ENCODE peak calls at places on chromosomes 16 and 17, in four cellular contexts. B is heart right ventricle; A is CD8-positive, alpha-beta T cell; I is left lung. D is an unnamed sample.

GRCh38 chr16:79885320-79885719 is 284.8 kb upstream of the MAF start:
- DNase-seq in A (no peak), I (no peak), B (no peak), D (no peak)

GRCh38 chr16:74601131-74601871 is 5.6 kb downstream of the GLG1 start:
- DNase-seq in B (no peak), I (no peak), A (peak), D (peak)

GRCh38 chr16:74596586-74596985 is 10.3 kb downstream of the GLG1 start:
- DNase-seq in B (no peak), I (no peak), A (no peak), D (no peak)

GRCh38 chr17:58020401-58020800 is 13.4 kb upstream of the SRSF1 start:
- DNase-seq in A (no peak), B (no peak), I (no peak), D (no peak)

GRCh38 chr16:49483651-49484451 is 110.2 kb downstream of the C16orf78 start:
- DNase-seq in A (no peak), B (no peak), I (no peak), D (peak)

GRCh38 chr17:14209215-14209614 is 27.4 kb downstream of the CDRT15 start:
- DNase-seq in I (no peak), B (no peak), A (no peak), D (no peak)

GRCh38 chr17:12627776-12628491 is 37.8 kb upstream of the MYOCD start:
- DNase-seq in I (no peak), B (no peak), A (no peak), D (no peak)

GRCh38 chr17:15884731-15885130 is 60.2 kb upstream of the ADORA2B start:
- DNase-seq in I (no peak), A (no peak), B (no peak), D (no peak)

GRCh38 chr17:57342141-57342540 is 85.8 kb downstream of the MSI2 start:
- DNase-seq in I (no peak), A (no peak), B (no peak), D (no peak)

GRCh38 chr17:55830210-55830609 is 79.4 kb downstream of the PCTP start:
- DNase-seq in A (no peak), B (no peak), I (no peak), D (no peak)

GRCh38 chr17:31857920-31858646 is 961 bp downstream of the COPRS start:
- DNase-seq in A (no peak), I (no peak), B (no peak), D (no peak)

GRCh38 chr16:11743308-11744074 is 834 bp upstream of the TXNDC11 start:
- DNase-seq in I (no peak), B (peak), A (no peak), D (peak)

GRCh38 chr16:22732315-22732840 is 81.6 kb upstream of the HS3ST2 start:
- DNase-seq in A (no peak), B (no peak), I (no peak), D (no peak)

GRCh38 chr16:89920723-89921122 is 2.1 kb downstream of the MC1R start:
- DNase-seq in A (no peak), I (no peak), B (no peak), D (peak)

GRCh38 chr16:48210747-48211146 is 33.4 kb upstream of the LONP2 start:
- DNase-seq in I (no peak), A (no peak), B (no peak), D (no peak)

GRCh38 chr16:68658258-68658973 is 13.3 kb downstream of the CDH3 start:
- DNase-seq in I (no peak), B (no peak), A (no peak), D (no peak)

GRCh38 chr17:65156835-65157565 is 19.8 kb downstream of the RGS9 start:
- DNase-seq in A (no peak), B (no peak), I (no peak), D (peak)

GRCh38 chr16:89931964-89932363 is 8.8 kb downstream of the TUBB3 start:
- DNase-seq in B (no peak), A (no peak), I (no peak), D (no peak)

GRCh38 chr17:74211929-74212261 is 1.5 kb upstream of the TTYH2 start:
- DNase-seq in B (no peak), A (no peak), I (no peak), D (no peak)

GRCh38 chr17:79825580-79825921 is 13.7 kb downstream of the CBX4 start:
- DNase-seq in A (no peak), I (no peak), B (no peak), D (no peak)

GRCh38 chr17:68763551-68763950 is 162.4 kb upstream of the FAM20A start:
- DNase-seq in I (no peak), B (no peak), A (no peak), D (no peak)

GRCh38 chr16:72482695-72483094 is 310.7 kb upstream of the PMFBP1 start:
- DNase-seq in I (no peak), B (no peak), A (no peak), D (no peak)

GRCh38 chr16:11914210-11914758 is 1.5 kb downstream of the GSPT1 start:
- DNase-seq in B (no peak), A (no peak), I (no peak), D (no peak)

GRCh38 chr16:70430667-70431536 is 8.0 kb downstream of the ST3GAL2 start:
- DNase-seq in B (peak), I (no peak), A (peak), D (no peak)

GRCh38 chr16:70427786-70428177 is 11.1 kb downstream of the ST3GAL2 start:
- DNase-seq in B (no peak), I (no peak), A (no peak), D (no peak)

GRCh38 chr16:70432304-70432799 is 6.5 kb downstream of the ST3GAL2 start:
- DNase-seq in A (no peak), B (no peak), I (no peak), D (no peak)

GRCh38 chr16:70429888-70430666 is 8.8 kb downstream of the ST3GAL2 start:
- DNase-seq in I (no peak), A (no peak), B (no peak), D (no peak)

GRCh38 chr16:70428178-70428998 is 10.5 kb downstream of the ST3GAL2 start:
- DNase-seq in B (peak), I (peak), A (no peak), D (peak)
- H3K4me3 ChIP-seq in B (peak), I (no peak), A (no peak), D (no peak)

DNA sequence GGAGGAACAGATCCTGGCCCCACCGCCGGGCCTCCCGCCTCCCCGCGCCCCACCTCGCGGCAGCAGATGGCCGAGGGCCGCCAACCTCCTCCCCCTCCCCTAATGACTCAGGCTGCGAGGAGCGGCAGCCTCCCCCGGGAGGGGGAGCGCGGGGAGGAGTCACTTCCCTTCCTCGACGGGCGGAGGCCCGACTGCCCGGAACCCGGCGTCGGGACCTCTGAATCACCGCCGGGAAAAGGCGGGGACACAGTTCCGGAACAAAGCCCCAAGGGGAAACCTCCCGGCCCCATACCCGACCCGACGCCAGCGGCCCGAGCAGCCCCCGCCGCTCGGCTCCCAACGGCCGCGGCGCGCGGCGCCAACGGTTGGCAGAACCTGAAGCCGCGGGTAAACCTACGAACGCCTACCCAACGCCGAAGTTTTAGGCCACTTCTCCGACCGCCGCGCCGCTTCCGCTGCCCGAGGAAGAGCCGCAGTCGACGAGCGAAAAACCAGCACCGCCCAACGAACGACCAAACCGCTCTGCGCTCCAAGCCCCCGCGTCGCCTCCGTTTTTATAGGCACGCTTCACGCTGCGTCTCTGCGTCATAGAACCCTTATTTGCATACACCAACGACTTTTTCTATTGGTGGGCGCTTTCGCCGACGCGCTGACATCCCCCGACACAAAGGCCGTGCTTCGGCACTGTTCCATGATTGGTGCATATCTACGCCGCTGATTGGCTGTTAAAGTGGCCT is 5.2 kb upstream of the UNK start:
- DNase-seq in I (peak), A (peak), B (peak), D (peak)
- TF ChIP-seq CTCF in I (no peak), A (no peak), B (no peak), D (no peak)

GRCh38 chr17:60538726-60539125 is 12.7 kb upstream of the APPBP2 start:
- DNase-seq in B (no peak), I (no peak), A (no peak), D (no peak)
- H3K4me3 ChIP-seq in B (no peak), I (no peak), A (no peak), D (no peak)

GRCh38 chr16:82641336-82641984 is 14.7 kb downstream of the CDH13 start:
- DNase-seq in I (no peak), B (no peak), A (no peak), D (no peak)
- TF ChIP-seq CTCF in I (no peak), B (peak), A (peak), D (no peak)

GRCh38 chr16:3180445-3180878 is 7.5 kb upstream of the OR1F1 start:
- DNase-seq in B (no peak), I (no peak), A (no peak), D (no peak)

GRCh38 chr16:3186946-3187690 is 886 bp upstream of the OR1F1 start:
- DNase-seq in I (no peak), B (no peak), A (no peak), D (no peak)

GRCh38 chr16:3183445-3184139 is 4.4 kb upstream of the OR1F1 start:
- DNase-seq in B (no peak), I (no peak), A (no peak), D (no peak)

GRCh38 chr16:3179651-3180050 is 8.4 kb upstream of the OR1F1 start:
- DNase-seq in A (no peak), B (no peak), I (no peak), D (no peak)

GRCh38 chr16:3182608-3183444 is 5.2 kb upstream of the OR1F1 start:
- DNase-seq in B (no peak), A (no peak), I (no peak), D (no peak)
- H3K4me3 ChIP-seq in B (peak), A (peak), I (peak), D (no peak)

DNA sequence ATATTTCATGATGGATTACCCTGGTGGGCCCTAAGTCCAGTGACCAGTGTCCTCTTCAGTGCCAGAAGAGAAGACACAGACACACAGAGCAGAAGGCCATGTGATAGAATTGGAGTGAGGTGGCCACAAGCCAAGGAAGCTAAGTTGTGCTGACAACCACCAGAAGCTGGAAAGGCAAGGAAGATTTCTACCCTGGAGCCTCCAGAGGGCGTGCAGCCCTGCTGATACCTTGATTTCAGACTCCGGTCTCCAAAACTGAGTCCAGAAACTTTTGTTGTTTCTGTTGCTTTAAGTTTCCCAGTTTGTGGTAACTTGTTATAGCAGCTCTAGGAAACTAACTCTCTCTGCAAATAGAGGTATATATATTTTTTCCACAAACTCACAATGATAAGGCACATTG is 396.6 kb upstream of the ASIC2 start:
- DNase-seq in I (no peak), B (no peak), A (no peak), D (no peak)
- TF ChIP-seq CTCF in I (no peak), B (no peak), A (no peak), D (no peak)

D was measured in mucosa of descending colon.